ENCODE peak calls at places on chromosomes 6 and 20, in five cellular contexts. Y is AG10803, U is progenitor cell of endocrine pancreas, J is cardiac fibroblast, B is GM06990. V is an unnamed sample.

GRCh38 chr6:92468066-92468465 is 951.3 kb downstream of the EPHA7 start:
- DNase-seq in Y (no peak), U (no peak), J (no peak), B (no peak), V (no peak)

GRCh38 chr6:137878070-137878809 is 11.2 kb downstream of the TNFAIP3 start:
- DNase-seq in Y (no peak), U (no peak), J (peak), B (no peak), V (no peak)

GRCh38 chr6:131372535-131372934 is 200.5 kb upstream of the ARG1 start:
- DNase-seq in Y (peak), U (no peak), J (peak), B (no peak), V (no peak)

GRCh38 chr6:43221774-43222101 is 7.5 kb downstream of the DNPH1 start:
- DNase-seq in Y (no peak), U (no peak), J (no peak), B (no peak), V (no peak)

GRCh38 chr6:3610206-3610605 is 141.3 kb downstream of the PXDC1 start:
- DNase-seq in Y (peak), U (no peak), J (peak), B (no peak), V (no peak)

GRCh38 chr6:75349262-75349984 is 64.8 kb upstream of the TMEM30A start:
- DNase-seq in Y (no peak), U (peak), J (peak), B (peak), V (peak)

GRCh38 chr20:63692436-63693078 is 3.9 kb upstream of the TNFRSF6B start:
- DNase-seq in Y (peak), U (no peak), J (peak), B (no peak), V (no peak)

GRCh38 chr20:62327726-62328495 is 25.1 kb downstream of the ADRM1 start:
- DNase-seq in Y (no peak), U (no peak), J (no peak), B (no peak), V (no peak)

GRCh38 chr20:4947817-4948559 is 53.3 kb downstream of the SLC23A2 start:
- DNase-seq in Y (peak), U (no peak), J (no peak), B (no peak), V (no peak)

GRCh38 chr20:21289651-21290050 is 13.5 kb upstream of the XRN2 start:
- DNase-seq in Y (no peak), U (no peak), J (no peak), B (no peak), V (no peak)

GRCh38 chr6:21371676-21372161 is 221.8 kb upstream of the SOX4 start:
- DNase-seq in Y (peak), U (no peak), J (peak), B (no peak), V (no peak)

GRCh38 chr6:36432151-36432633 is 10.5 kb downstream of the PXT1 start:
- DNase-seq in Y (peak), U (no peak), J (peak), B (no peak), V (no peak)

GRCh38 chr6:12749531-12750379 is 33.2 kb downstream of the PHACTR1 start:
- DNase-seq in Y (peak), U (peak), J (no peak), B (no peak), V (peak)

GRCh38 chr6:80618953-80619352 is 512.5 kb downstream of the BCKDHB start:
- DNase-seq in Y (peak), U (no peak), J (peak), B (no peak), V (no peak)

GRCh38 chr6:73309784-73310502 is 44.1 kb downstream of the DPPA5 start:
- DNase-seq in Y (peak), U (peak), J (peak), B (peak), V (peak)
- TF ChIP-seq CTCF in Y (peak), U (peak), J (peak), B (peak), V (peak)

GRCh38 chr20:56626367-56627121 is 2.6 kb upstream of the TFAP2C start:
- DNase-seq in Y (peak), U (no peak), J (no peak), B (peak), V (peak)
- TF ChIP-seq CTCF in Y (peak), U (peak), J (no peak), B (no peak), V (peak)

DNA sequence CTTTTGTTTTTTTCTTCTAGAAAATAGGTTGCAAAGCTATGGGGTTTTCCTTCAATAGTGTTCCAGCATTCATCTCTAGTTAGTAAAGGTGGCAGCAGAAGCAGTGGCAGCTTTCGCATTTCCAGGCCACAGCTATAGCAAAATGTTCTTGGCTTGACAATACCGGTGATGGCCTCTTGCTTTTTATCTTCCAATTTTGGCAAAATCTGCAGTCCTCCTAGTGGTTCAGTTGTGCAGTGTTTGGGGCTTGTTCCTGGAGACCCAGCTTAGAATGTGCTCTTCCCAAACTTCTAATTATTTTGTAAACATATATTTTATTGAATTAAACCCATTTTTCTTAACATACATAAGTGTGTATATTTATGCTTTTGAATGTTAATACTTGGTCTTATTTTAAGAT is 370.6 kb upstream of the MAN1A1 start:
- DNase-seq in Y (peak), U (no peak), J (peak), B (no peak), V (no peak)
- TF ChIP-seq CTCF in Y (peak), U (peak), J (peak), B (peak), V (peak)

GRCh38 chr6:89299451-89299850 is 15.6 kb downstream of the GABRR2 start:
- DNase-seq in Y (no peak), U (no peak), J (peak), B (no peak), V (no peak)
- TF ChIP-seq CTCF in Y (no peak), U (peak), J (peak), B (peak), V (peak)

GRCh38 chr6:165231581-165232276 is 77.7 kb downstream of the C6orf118 start:
- DNase-seq in Y (peak), U (no peak), J (peak), B (no peak), V (no peak)
- TF ChIP-seq CTCF in Y (peak), U (peak), J (peak), B (peak), V (peak)

GRCh38 chr6:41651246-41651961 is 13.1 kb downstream of the MDFI start:
- DNase-seq in Y (no peak), U (no peak), J (no peak), B (no peak), V (no peak)
- TF ChIP-seq CTCF in Y (no peak), U (no peak), J (no peak), B (no peak), V (no peak)